ENCODE peak calls at places on chromosomes 1 and 21, in nine cellular contexts. X is fibroblast of lung; N is AG04449; W is psoas muscle; Q is epithelial cell of esophagus; J is RWPE2; A is CD8-positive, alpha-beta T cell; Y is cardiac fibroblast; T is IMR-90. B is an unnamed sample.

GRCh38 chr1:195934839-195935557 is 673.2 kb downstream of the KCNT2 start:
- DNase-seq in Q (no peak), W (no peak), Y (no peak), A (no peak), N (no peak), T (no peak), J (no peak), X (no peak), B (peak)

GRCh38 chr1:232635279-232635678 is 5.3 kb upstream of the SIPA1L2 start:
- DNase-seq in Y (no peak), W (no peak), X (no peak), Q (no peak), N (no peak), J (no peak), A (no peak), T (no peak), B (no peak)

GRCh38 chr1:59971464-59971911 is 44.9 kb upstream of the CYP2J2 start:
- DNase-seq in N (no peak), J (no peak), T (peak), Y (peak), X (peak), W (peak), Q (peak), A (peak), B (no peak)

GRCh38 chr1:179121159-179121938 is 39.5 kb downstream of the TOR3A start:
- DNase-seq in N (peak), W (no peak), Y (peak), X (peak), Q (peak), J (no peak), A (peak), T (peak), B (peak)

GRCh38 chr1:195328102-195328501 is 1280.1 kb downstream of the KCNT2 start:
- DNase-seq in Q (peak), A (no peak), W (no peak), T (peak), J (no peak), N (no peak), X (no peak), Y (no peak), B (no peak)

GRCh38 chr21:45303751-45304150 is 16.1 kb upstream of the POFUT2 start:
- DNase-seq in J (no peak), A (no peak), N (no peak), T (no peak), Y (no peak), X (no peak), W (no peak), Q (no peak), B (no peak)

GRCh38 chr1:46549697-46550681 is 1.5 kb downstream of the KNCN start:
- DNase-seq in Q (peak), T (peak), W (no peak), N (no peak), A (peak), J (peak), Y (peak), X (peak), B (no peak)

GRCh38 chr1:150548632-150549495 is at the start of gene ADAMTSL4:
- DNase-seq in N (no peak), X (peak), J (no peak), W (peak), A (no peak), T (peak), Q (peak), Y (peak), B (no peak)

GRCh38 chr1:3066250-3066711 is 2.7 kb upstream of the PRDM16 start:
- DNase-seq in J (peak), Y (peak), T (no peak), A (no peak), Q (no peak), W (no peak), X (no peak), N (no peak), B (no peak)

GRCh38 chr1:22830131-22830566 is 119.5 kb downstream of the EPHB2 start:
- DNase-seq in N (no peak), T (no peak), W (no peak), X (no peak), J (no peak), Q (peak), Y (no peak), A (no peak), B (no peak)

GRCh38 chr1:167602840-167603239 is 27.2 kb upstream of the RCSD1 start:
- DNase-seq in Q (no peak), X (no peak), A (no peak), T (no peak), J (no peak), W (no peak), N (no peak), Y (no peak), B (no peak)

GRCh38 chr1:12434686-12435085 is 183.3 kb downstream of the DHRS3 start:
- DNase-seq in X (peak), A (no peak), N (no peak), J (no peak), Q (no peak), W (no peak), Y (no peak), T (no peak), B (no peak)

GRCh38 chr21:46205121-46205520 is 20.9 kb upstream of the SPATC1L start:
- DNase-seq in T (no peak), Q (no peak), N (no peak), X (no peak), J (peak), A (no peak), Y (no peak), W (peak), B (no peak)

GRCh38 chr1:158969855-158970254 is 38.5 kb downstream of the PYHIN1 start:
- DNase-seq in X (no peak), Y (no peak), J (no peak), N (no peak), A (no peak), W (no peak), Q (peak), T (no peak), B (no peak)

GRCh38 chr1:160774886-160775719 is 20.9 kb upstream of the LY9 start:
- DNase-seq in Q (no peak), N (no peak), X (no peak), T (no peak), W (no peak), J (no peak), A (no peak), Y (no peak), B (no peak)

GRCh38 chr1:228021526-228022030 is 14.8 kb downstream of the WNT3A start:
- DNase-seq in X (no peak), A (no peak), N (no peak), Q (no peak), Y (no peak), W (no peak), T (peak), J (peak), B (no peak)

GRCh38 chr1:200226268-200226968 is 183.4 kb downstream of the ZNF281 start:
- DNase-seq in A (no peak), W (no peak), T (peak), Y (no peak), N (no peak), Q (no peak), J (no peak), X (peak), B (no peak)

GRCh38 chr1:24963099-24963872 is 33.2 kb upstream of the RUNX3 start:
- DNase-seq in Y (no peak), W (no peak), X (no peak), Q (no peak), A (peak), T (no peak), N (no peak), J (peak), B (no peak)

GRCh38 chr1:163240705-163241104 is 38.0 kb upstream of the RGS5 start:
- DNase-seq in T (no peak), X (no peak), N (no peak), A (no peak), Y (no peak), J (no peak), Q (peak), W (no peak), B (no peak)

GRCh38 chr21:43317959-43318358 is 109.0 kb downstream of the SIK1 start:
- DNase-seq in J (no peak), T (no peak), A (no peak), Y (no peak), W (peak), N (no peak), Q (no peak), X (no peak), B (no peak)

GRCh38 chr1:227791425-227792090 is 23.9 kb upstream of the PRSS38 start:
- DNase-seq in J (no peak), Y (no peak), N (no peak), Q (no peak), A (no peak), W (no peak), T (no peak), X (no peak), B (no peak)

GRCh38 chr1:2050793-2051682 is 827 bp downstream of the PRKCZ start:
- DNase-seq in T (no peak), W (no peak), N (no peak), Q (peak), X (no peak), A (no peak), Y (no peak), J (no peak), B (no peak)

GRCh38 chr1:234884701-234885100 is 243.9 kb downstream of the TOMM20 start:
- DNase-seq in W (no peak), Q (no peak), N (no peak), T (no peak), X (no peak), J (no peak), Y (no peak), A (no peak), B (no peak)

GRCh38 chr1:20153000-20153418 is 13.9 kb downstream of the PLA2G2F start:
- DNase-seq in W (peak), Q (no peak), N (no peak), A (no peak), T (no peak), J (no peak), X (peak), Y (no peak), B (no peak)

GRCh38 chr1:20152599-20152930 is 13.4 kb downstream of the PLA2G2F start:
- DNase-seq in J (no peak), Y (no peak), A (no peak), W (no peak), Q (no peak), X (no peak), N (no peak), T (no peak), B (no peak)

GRCh38 chr1:20150326-20150705 is 11.2 kb downstream of the PLA2G2F start:
- DNase-seq in X (no peak), Y (no peak), W (no peak), A (no peak), T (no peak), N (no peak), Q (no peak), J (peak), B (no peak)

GRCh38 chr1:20150969-20151368 is 11.8 kb downstream of the PLA2G2F start:
- DNase-seq in X (no peak), Y (no peak), J (peak), N (no peak), W (no peak), Q (no peak), T (no peak), A (no peak), B (no peak)

DNA sequence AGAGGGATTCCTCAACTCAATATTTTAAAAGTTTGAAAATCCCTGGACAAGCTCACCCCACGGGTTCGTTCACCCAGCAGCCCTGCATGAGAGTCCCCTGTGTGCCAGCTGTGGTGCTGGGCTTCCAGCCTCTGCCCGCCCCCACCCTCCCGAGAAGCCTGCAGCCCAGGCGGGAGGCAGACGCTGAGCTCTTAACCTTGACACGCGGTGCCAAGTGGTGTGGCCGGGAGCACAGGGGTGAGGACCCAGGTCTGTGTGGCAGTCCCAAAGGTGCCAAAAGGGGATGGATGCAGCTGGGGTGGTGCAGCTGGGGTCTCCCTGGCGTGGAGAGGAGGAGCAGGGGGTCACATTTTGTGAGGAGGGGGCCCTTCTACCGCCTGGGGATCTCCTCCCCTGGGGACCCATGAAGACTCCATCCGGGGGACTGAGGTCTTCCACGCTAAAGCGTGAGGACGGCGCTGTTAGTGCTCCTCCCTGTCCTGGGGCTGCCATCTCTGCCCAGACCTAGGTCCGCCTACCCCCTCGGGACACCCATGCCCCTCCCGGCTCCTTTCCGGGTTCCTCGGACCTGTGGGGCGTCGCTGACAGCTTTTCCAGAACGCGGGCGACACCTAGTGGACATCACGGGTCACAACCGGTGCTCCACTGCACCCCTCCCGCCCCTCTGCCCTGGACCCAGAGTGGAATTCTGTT is 12.9 kb downstream of the PLA2G2F start:
- DNase-seq in T (peak), J (no peak), W (peak), N (no peak), Y (peak), A (peak), X (peak), Q (peak), B (peak)
- H3K4me3 ChIP-seq in T (peak), J (peak), W (peak), N (peak), Y (peak), A (peak), X (peak), Q (peak), B (peak)

GRCh38 chr1:119225831-119226230 is 85.4 kb upstream of the WARS2 start:
- DNase-seq in Y (no peak), W (no peak), N (no peak), T (no peak), Q (peak), X (no peak), J (no peak), A (no peak), B (no peak)
- TF ChIP-seq CTCF in Y (no peak), W (peak), N (no peak), T (no peak), Q (peak), X (no peak), J (no peak), A (no peak), B (peak)

GRCh38 chr21:38958940-38959685 is 153.4 kb downstream of the ETS2 start:
- DNase-seq in Y (peak), T (peak), W (peak), Q (peak), N (no peak), J (no peak), A (no peak), X (peak), B (no peak)
- H3K4me3 ChIP-seq in Y (no peak), T (no peak), W (no peak), Q (no peak), N (no peak), J (no peak), A (no peak), X (no peak), B (no peak)

DNA sequence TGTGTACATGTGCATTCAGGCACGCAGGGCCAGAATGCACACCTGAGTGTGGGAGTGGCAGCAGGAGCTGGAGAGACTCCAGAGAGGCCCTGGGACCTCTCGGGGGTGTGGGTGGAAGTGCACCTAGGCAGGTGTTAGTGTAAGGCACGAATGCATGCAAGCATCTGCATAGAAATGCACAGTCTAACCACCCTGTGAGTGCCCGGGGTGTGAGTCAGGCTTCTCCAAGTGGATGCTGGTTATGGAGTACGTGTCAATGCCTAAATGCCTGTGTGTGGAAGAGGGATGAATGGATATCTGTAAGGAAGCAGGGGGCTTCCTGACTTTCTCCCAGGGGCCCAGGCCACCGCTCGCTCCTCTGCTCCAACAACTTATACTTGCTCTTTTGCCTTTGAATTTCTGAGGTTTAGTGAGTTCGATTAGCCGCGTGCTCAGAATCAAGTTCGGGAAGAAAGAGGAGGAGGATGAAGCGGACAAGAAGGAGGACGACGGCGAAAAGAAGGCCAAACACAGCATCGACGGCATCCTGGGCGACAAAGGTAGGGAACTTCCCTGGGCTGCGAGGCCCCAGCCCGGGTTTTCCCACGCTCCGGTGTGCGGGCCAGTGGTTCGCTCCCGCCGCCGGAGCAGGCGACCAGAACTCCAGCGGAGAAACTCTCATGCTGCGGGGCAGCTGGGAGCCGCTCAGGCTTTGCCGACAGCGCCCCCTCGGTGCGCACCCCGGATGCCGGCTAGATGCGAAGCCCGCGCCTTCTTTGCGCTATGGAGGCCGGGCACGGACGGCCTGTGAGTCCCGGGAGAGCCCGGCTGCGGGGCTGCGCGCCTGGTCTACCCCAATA is 5.4 kb downstream of the PAX7 start:
- DNase-seq in W (no peak), A (no peak), Q (peak), Y (no peak), T (no peak), J (no peak), X (no peak), N (no peak), B (no peak)
- TF ChIP-seq CTCF in W (no peak), A (no peak), Q (no peak), Y (no peak), T (no peak), J (no peak), X (no peak), N (no peak), B (no peak)

GRCh38 chr1:204358145-204358544 is 1.6 kb downstream of the PLEKHA6 start:
- DNase-seq in T (no peak), J (no peak), A (no peak), Q (no peak), X (no peak), W (no peak), Y (no peak), N (no peak), B (no peak)

GRCh38 chr1:204358605-204359004 is 1.1 kb downstream of the PLEKHA6 start:
- DNase-seq in N (no peak), Q (no peak), A (no peak), Y (no peak), X (no peak), J (no peak), T (no peak), W (no peak), B (no peak)

GRCh38 chr1:204359131-204359473 is 627 bp downstream of the PLEKHA6 start:
- DNase-seq in A (no peak), Q (no peak), X (no peak), W (no peak), J (no peak), T (no peak), N (no peak), Y (no peak), B (no peak)

GRCh38 chr1:204360314-204360713 is 585 bp upstream of the PLEKHA6 start:
- DNase-seq in N (no peak), Y (no peak), T (no peak), Q (no peak), J (no peak), A (no peak), X (no peak), W (no peak), B (no peak)

DNA sequence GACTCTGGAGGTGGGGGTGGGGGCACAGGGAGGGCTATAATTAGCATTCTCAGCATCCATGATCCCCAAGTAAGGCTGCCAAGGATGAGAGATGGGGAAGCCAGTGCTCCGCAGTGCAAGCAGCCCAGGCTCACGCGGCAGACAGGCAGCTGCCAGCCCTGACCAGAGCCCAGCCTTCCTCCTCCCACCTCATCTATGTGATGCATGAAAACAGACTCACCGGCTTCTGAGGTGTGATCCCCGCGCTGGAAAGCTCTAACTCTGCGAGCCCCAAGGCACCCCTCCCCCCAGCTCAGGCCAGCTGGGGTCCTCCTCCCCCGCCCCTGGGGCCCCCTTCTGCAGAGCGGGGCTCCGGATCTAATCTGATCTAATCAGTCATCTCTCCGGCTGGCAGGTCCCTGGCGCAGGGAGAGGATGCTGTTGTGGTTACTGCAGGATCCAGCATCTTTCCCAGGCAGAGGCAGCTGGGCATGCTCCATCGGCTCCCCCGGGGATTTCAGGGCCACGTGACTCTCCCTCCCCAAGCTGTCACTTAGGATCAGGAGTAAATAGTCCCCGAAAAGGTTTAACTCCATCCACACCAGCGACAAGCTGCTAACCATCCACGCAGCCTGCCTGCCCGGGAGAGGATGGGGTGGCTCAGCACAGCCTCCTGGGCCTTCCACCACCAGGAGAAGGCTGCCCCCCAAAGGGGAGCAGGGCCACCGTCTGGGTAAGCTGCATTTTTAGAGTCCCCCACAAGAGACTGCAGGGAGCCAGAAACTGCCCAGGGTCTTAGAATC is at the start of gene PLEKHA6:
- DNase-seq in J (no peak), A (no peak), N (no peak), Y (peak), Q (no peak), W (peak), X (peak), T (peak), B (no peak)
- H3K4me3 ChIP-seq in J (no peak), A (no peak), N (peak), Y (no peak), Q (no peak), W (no peak), X (peak), T (no peak), B (no peak)

DNA sequence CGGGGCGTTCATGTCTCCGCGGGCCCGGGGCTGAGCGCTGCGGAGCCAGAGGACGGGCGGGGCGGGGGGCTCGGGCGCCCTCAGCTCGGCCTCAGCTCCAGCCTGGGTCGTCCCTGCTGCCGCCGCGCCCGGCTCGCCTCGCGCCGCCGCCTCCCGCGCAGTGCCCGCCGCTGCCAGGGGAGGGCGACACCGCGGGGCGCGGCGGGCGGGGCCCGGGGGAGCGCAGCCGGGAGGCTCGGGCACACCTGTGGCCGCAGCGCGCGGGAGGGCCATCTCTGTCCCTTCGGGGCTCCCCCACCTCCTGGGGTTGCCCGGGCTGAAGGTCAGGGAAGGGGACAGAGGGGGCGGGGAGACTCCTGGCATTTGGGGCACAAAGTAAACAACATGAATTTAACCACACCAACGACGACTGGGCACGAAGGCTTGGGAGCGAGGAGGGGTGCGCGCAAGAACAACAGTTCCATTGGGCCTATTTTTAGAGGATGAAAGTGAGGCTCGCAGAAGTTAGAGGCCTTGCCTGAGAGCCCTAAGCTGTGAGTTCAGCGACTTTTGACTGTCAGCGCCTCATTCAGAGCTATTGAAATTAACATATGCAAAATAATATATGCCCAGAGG is at the start of gene FAM131C:
- DNase-seq in J (no peak), A (peak), T (no peak), Q (peak), N (no peak), W (no peak), X (no peak), Y (no peak), B (no peak)
- TF ChIP-seq CTCF in J (peak), A (peak), T (peak), Q (peak), N (peak), W (peak), X (peak), Y (no peak), B (peak)

GRCh38 chr1:109161836-109162606 is 48.1 kb downstream of the ELAPOR1 start:
- DNase-seq in W (peak), N (peak), X (peak), Q (peak), A (no peak), J (no peak), T (peak), Y (peak), B (no peak)
- H3K4me3 ChIP-seq in W (no peak), N (peak), X (peak), Q (no peak), A (no peak), J (no peak), T (no peak), Y (no peak), B (no peak)